ENCODE peak calls at places on chromosomes 16 and 17, in nine cellular contexts. D is uterus; H is CD4-positive, alpha-beta memory T cell; F is IMR-90; W is cardiac muscle cell; C is esophagus squamous epithelium; O is mucosa of descending colon; U is PC-9; T is heart left ventricle. X is an unnamed sample.

GRCh38 chr16:51538707-51539604 is 387.9 kb upstream of the SALL1 start:
- DNase-seq in C (no peak), O (no peak), H (no peak), W (peak; percentile 85), D (no peak), T (peak; percentile 23), U (no peak), F (peak; percentile 92), X (no peak)

GRCh38 chr17:65294184-65294719 is 157.1 kb downstream of the RGS9 start:
- DNase-seq in O (peak; percentile 80), U (peak; percentile 40), T (peak; percentile 56), D (peak; percentile 67), C (no peak), W (peak; percentile 83), H (peak; percentile 52), F (peak; percentile 71), X (peak; percentile 57)

GRCh38 chr16:10280262-10281170 is 98.3 kb upstream of the GRIN2A start:
- DNase-seq in W (no peak), F (no peak), T (no peak), C (no peak), H (no peak), U (no peak), D (no peak), O (no peak), X (no peak)

GRCh38 chr16:14151256-14152030 is 80.3 kb downstream of the MRTFB start:
- DNase-seq in O (no peak), D (no peak), U (no peak), H (no peak), C (no peak), T (no peak), W (peak; percentile 29), F (no peak), X (no peak)

GRCh38 chr17:50421308-50422031 is 4.5 kb upstream of the ACSF2 start:
- DNase-seq in W (peak; percentile 54), C (no peak), H (peak; percentile 25), U (no peak), O (no peak), D (no peak), F (no peak), T (no peak), X (no peak)

GRCh38 chr17:29615048-29615385 is 7.7 kb downstream of the CORO6 start:
- DNase-seq in O (peak; percentile 63), H (peak; percentile 79), C (no peak), D (peak; percentile 37), T (no peak), F (no peak), U (no peak), W (no peak), X (no peak)

GRCh38 chr17:74181341-74181740 is 22.1 kb upstream of the RPL38 start:
- DNase-seq in T (no peak), W (no peak), O (no peak), D (no peak), F (no peak), H (no peak), C (no peak), U (no peak), X (no peak)

GRCh38 chr16:64051826-64052225 is 1070.0 kb downstream of the CDH11 start:
- DNase-seq in F (no peak), T (no peak), O (no peak), W (peak; percentile 38), C (no peak), U (no peak), H (no peak), D (no peak), X (no peak)

GRCh38 chr16:54928016-54928356 is 2.7 kb upstream of the IRX5 start:
- DNase-seq in U (peak; percentile 38), F (no peak), C (no peak), H (no peak), D (no peak), O (no peak), W (peak; percentile 21), T (no peak), X (no peak)

GRCh38 chr17:21345236-21345635 is 30.9 kb upstream of the KCNJ12 start:
- DNase-seq in O (no peak), D (peak; percentile 9), W (no peak), H (no peak), F (no peak), C (no peak), U (no peak), T (no peak), X (no peak)

GRCh38 chr16:68778551-68779231 is 41.6 kb downstream of the CDH1 start:
- DNase-seq in H (no peak), U (peak; percentile 96), D (no peak), O (no peak), T (no peak), C (no peak), F (no peak), W (no peak), X (peak; percentile 43)

GRCh38 chr16:85644093-85644712 is 31.1 kb downstream of the GSE1 start:
- DNase-seq in F (no peak), C (no peak), O (no peak), U (no peak), W (no peak), T (no peak), D (no peak), H (no peak), X (no peak)

GRCh38 chr17:6393368-6393952 is 41.5 kb downstream of the AIPL1 start:
- DNase-seq in U (no peak), H (no peak), F (no peak), D (no peak), O (no peak), T (no peak), W (no peak), C (no peak), X (no peak)

GRCh38 chr16:50699345-50700159 is 6.1 kb downstream of the NOD2 start:
- DNase-seq in C (no peak), W (peak; percentile 64), F (peak; percentile 12), O (no peak), D (no peak), T (no peak), H (no peak), U (peak; percentile 84), X (no peak)

GRCh38 chr17:6627019-6627418 is 13.5 kb downstream of the KIAA0753 start:
- DNase-seq in T (no peak), H (no peak), U (no peak), C (no peak), F (peak; percentile 53), O (no peak), W (peak; percentile 26), D (no peak), X (no peak)

GRCh38 chr17:61058066-61058465 is 341.6 kb upstream of the TBX2 start:
- DNase-seq in T (no peak), F (no peak), C (no peak), U (no peak), O (no peak), H (no peak), W (no peak), D (no peak), X (no peak)

GRCh38 chr17:38701504-38702165 is 3.4 kb upstream of the MLLT6 start:
- DNase-seq in C (no peak), D (no peak), O (no peak), F (peak; percentile 71), H (peak; percentile 66), U (no peak), W (peak; percentile 25), T (peak; percentile 40), X (no peak)

GRCh38 chr17:76691379-76692191 is 19.2 kb downstream of the MXRA7 start:
- DNase-seq in T (peak; percentile 25), O (no peak), W (no peak), F (no peak), U (no peak), H (no peak), C (no peak), D (no peak), X (no peak)

GRCh38 chr17:50359998-50360461 is 13.0 kb downstream of the MRPL27 start:
- DNase-seq in F (no peak), O (no peak), W (no peak), H (no peak), T (no peak), U (no peak), C (no peak), D (no peak), X (no peak)

DNA sequence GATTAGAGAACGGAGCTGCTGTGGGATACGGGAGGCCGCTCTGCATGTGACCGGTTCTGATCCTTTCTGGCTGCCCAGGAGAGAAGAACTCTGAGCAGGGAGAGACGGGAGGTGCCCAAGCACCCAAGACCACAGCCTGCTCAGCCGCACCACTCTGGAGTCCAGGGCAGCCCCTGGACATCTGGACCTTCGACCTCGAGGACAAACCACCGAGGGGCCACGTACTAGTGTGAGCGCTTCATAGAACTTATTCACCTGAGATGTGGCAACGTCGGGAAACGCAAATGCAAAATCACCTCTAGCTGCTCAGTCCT is 5.9 kb downstream of the RNF166 start:
- DNase-seq in W (no peak), H (no peak), T (no peak), C (no peak), D (no peak), F (no peak), O (no peak), U (no peak), X (no peak)
- H3K4me1 ChIP-seq in W (peaks cover 3% of the 10 kb centered on the region), H (peaks cover 84% of the 10 kb centered on the region), T (peaks cover 32% of the 10 kb centered on the region), C (peaks cover 14% of the 10 kb centered on the region), D (no peaks in the 10 kb centered on the region), F (peaks cover 13% of the 10 kb centered on the region), O (peaks cover 12% of the 10 kb centered on the region), U (peaks cover 9% of the 10 kb centered on the region), X (peaks cover 31% of the 10 kb centered on the region)

DNA sequence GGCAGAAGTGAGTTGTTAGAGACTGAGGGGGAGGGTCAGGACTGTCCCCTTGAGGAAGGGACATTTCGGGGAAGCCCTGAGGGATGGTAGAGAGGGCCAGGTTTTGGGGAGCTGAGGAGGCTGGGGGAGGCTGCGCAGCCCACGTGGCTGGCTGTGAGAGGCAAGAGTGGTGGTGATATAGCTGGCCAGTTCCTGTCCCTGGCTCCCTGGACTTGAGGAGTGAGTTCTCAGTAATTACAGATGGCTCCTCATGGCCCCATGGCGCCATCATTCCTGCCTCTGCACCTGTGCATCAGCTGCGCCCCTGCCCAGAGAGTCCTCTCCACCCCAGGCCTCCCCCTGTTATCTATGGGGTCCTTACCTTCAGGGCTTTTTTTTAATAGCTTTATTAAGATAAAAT is 30.3 kb downstream of the MPRIP start:
- DNase-seq in T (no peak), F (no peak), O (peak; percentile 9), H (no peak), U (no peak), W (no peak), D (peak; percentile 10), C (no peak), X (no peak)
- H3K4me1 ChIP-seq in T (peaks cover 54% of the 10 kb centered on the region), F (peaks cover 28% of the 10 kb centered on the region), O (peaks cover 39% of the 10 kb centered on the region), H (peaks cover 45% of the 10 kb centered on the region), U (peaks cover 95% of the 10 kb centered on the region), W (peaks cover 10% of the 10 kb centered on the region), D (no peaks in the 10 kb centered on the region), C (peaks cover 41% of the 10 kb centered on the region), X (peaks cover 40% of the 10 kb centered on the region)

DNA sequence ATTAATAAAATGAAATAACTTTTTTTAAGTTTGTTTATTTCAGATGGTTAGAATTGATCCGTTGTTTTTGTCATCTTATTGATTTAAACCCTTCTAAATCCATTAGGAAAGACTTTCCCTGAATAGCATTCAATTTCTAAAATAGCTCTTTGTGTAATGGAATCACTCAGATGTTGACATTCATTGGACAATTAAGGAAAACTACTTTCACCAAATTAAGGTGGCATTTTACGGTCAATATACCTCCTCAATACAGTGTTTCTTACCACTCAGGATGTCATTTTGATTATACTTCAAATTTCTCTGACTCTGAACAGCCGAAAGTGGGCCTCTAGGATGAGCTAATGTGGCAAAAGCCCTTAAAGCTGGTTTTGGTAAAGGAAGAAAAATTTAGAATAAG is 1.8 kb downstream of the ARL6IP1 start:
- DNase-seq in H (no peak), O (no peak), U (no peak), D (no peak), C (no peak), T (no peak), W (no peak), F (no peak), X (no peak)
- H3K4me1 ChIP-seq in H (peaks cover 47% of the 10 kb centered on the region), O (peaks cover 12% of the 10 kb centered on the region), U (peaks cover 43% of the 10 kb centered on the region), D (no peaks in the 10 kb centered on the region), C (peaks cover 24% of the 10 kb centered on the region), T (peaks cover 22% of the 10 kb centered on the region), W (peaks cover 12% of the 10 kb centered on the region), F (peaks cover 2% of the 10 kb centered on the region), X (no peaks in the 10 kb centered on the region)

GRCh38 chr17:62652251-62653001 is 25.0 kb downstream of the MRC2 start:
- DNase-seq in D (peak; percentile 53), U (no peak), O (peak; percentile 68), W (peak; percentile 75), T (peak; percentile 79), H (no peak), C (no peak), F (peak; percentile 75), X (peak; percentile 83)
- H3K4me1 ChIP-seq in D (no peaks in the 10 kb centered on the region), U (peaks cover 9% of the 10 kb centered on the region), O (peaks cover 13% of the 10 kb centered on the region), W (peaks cover 27% of the 10 kb centered on the region), T (peaks cover 29% of the 10 kb centered on the region), H (peaks cover 20% of the 10 kb centered on the region), C (peaks cover 27% of the 10 kb centered on the region), F (peaks cover 36% of the 10 kb centered on the region), X (no peaks in the 10 kb centered on the region)